ENCODE peak calls at places on chromosomes 2 and 18, in four cellular contexts. G, V, E and U are unnamed samples.
A peak's percentile ranks its signal among the peaks of the same experiment; 100 is the strongest.

GRCh38 chr18:21629089-21629832 is 17.1 kb downstream of the SNRPD1 start:
- DNase-seq in G (no peak), V (no peak), E (no peak), U (no peak)

GRCh38 chr2:229922449-229923386 is at the start of gene FBXO36:
- DNase-seq in G (peak; percentile 64), V (peak; percentile 94), E (peak; percentile 90), U (peak; percentile 92)

GRCh38 chr18:63684718-63685117 is 18.0 kb upstream of the SERPINB11 start:
- DNase-seq in G (no peak), V (no peak), E (no peak), U (no peak)

GRCh38 chr2:236014408-236015131 is 153.6 kb downstream of the GBX2 start:
- DNase-seq in G (no peak), V (no peak), E (no peak), U (no peak)

GRCh38 chr2:220556658-220557057 is 929.2 kb downstream of the SLC4A3 start:
- DNase-seq in G (peak; percentile 88), V (peak; percentile 80), E (no peak), U (peak; percentile 19)

GRCh38 chr2:220064282-220065042 is 437.0 kb downstream of the SLC4A3 start:
- DNase-seq in G (no peak), V (no peak), E (no peak), U (no peak)

GRCh38 chr2:95034221-95034620 is 8.7 kb downstream of the MAL start:
- DNase-seq in G (peak; percentile 8), V (peak; percentile 61), E (no peak), U (no peak)

GRCh38 chr2:72118386-72118785 is 29.3 kb downstream of the CYP26B1 start:
- DNase-seq in G (no peak), V (no peak), E (no peak), U (no peak)

GRCh38 chr2:196184919-196185318 is 13.5 kb upstream of the STK17B start:
- DNase-seq in G (no peak), V (no peak), E (no peak), U (no peak)

GRCh38 chr2:113848758-113849460 is 41.0 kb upstream of the ACTR3 start:
- DNase-seq in G (peak; percentile 58), V (peak; percentile 87), E (no peak), U (no peak)

GRCh38 chr18:36187138-36187825 is at the start of gene MOCOS:
- DNase-seq in G (peak; percentile 61), V (peak; percentile 87), E (peak; percentile 90), U (peak; percentile 87)

GRCh38 chr2:241796610-241797138 is 12.3 kb upstream of the NEU4 start:
- DNase-seq in G (no peak), V (no peak), E (peak; percentile 67), U (no peak)

GRCh38 chr2:219661197-219661954 is 33.9 kb downstream of the SLC4A3 start:
- DNase-seq in G (peak; percentile 75), V (no peak), E (no peak), U (no peak)

GRCh38 chr18:44828080-44828479 is 147.4 kb downstream of the SETBP1 start:
- DNase-seq in G (no peak), V (no peak), E (no peak), U (no peak)

GRCh38 chr2:38074047-38074774 is 1.7 kb downstream of the CYP1B1 start:
- DNase-seq in G (peak; percentile 37), V (no peak), E (no peak), U (no peak)

GRCh38 chr2:188333751-188334524 is 42.3 kb downstream of the GULP1 start:
- DNase-seq in G (peak; percentile 55), V (no peak), E (no peak), U (no peak)

GRCh38 chr2:238743243-238744068 is 104.4 kb upstream of the TWIST2 start:
- DNase-seq in G (peak; percentile 65), V (no peak), E (no peak), U (no peak)

GRCh38 chr2:121187922-121188411 is 97.0 kb downstream of the TFCP2L1 start:
- DNase-seq in G (no peak), V (no peak), E (no peak), U (no peak)

GRCh38 chr2:218378053-218378452 is 4.0 kb upstream of the SLC11A1 start:
- DNase-seq in G (no peak), V (no peak), E (no peak), U (no peak)

GRCh38 chr2:239263231-239263936 is 137.4 kb downstream of the HDAC4 start:
- DNase-seq in G (no peak), V (no peak), E (peak; percentile 11), U (no peak)

GRCh38 chr2:108835038-108835437 is 48.5 kb downstream of the CCDC138 start:
- DNase-seq in G (no peak), V (no peak), E (no peak), U (no peak)

DNA sequence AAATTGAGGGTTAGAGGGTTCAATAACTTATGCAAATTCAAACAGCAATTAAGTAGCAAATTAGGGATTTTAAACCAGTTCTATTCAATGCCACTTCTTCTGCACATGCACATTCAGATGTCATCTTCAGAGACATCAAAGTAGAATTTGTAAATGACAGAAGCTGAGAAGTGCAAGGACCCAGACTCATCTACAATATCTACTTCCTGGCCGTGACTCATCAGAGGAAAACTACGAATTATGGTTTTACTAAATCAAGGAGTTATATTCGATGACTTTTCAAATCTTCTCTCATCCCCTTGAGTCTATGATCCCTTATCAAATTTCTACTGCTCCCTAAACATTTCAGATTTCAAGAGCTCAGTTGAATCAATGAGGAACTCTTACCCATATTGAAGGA is 20.0 kb upstream of the STAT4 start:
- DNase-seq in G (peak; percentile 23), V (peak; percentile 38), E (no peak), U (no peak)
- H3K4me1 ChIP-seq in G (peaks cover 36% of the 10 kb centered on the region), V (peaks cover 78% of the 10 kb centered on the region), E (peaks cover 12% of the 10 kb centered on the region), U (peaks cover 77% of the 10 kb centered on the region)

DNA sequence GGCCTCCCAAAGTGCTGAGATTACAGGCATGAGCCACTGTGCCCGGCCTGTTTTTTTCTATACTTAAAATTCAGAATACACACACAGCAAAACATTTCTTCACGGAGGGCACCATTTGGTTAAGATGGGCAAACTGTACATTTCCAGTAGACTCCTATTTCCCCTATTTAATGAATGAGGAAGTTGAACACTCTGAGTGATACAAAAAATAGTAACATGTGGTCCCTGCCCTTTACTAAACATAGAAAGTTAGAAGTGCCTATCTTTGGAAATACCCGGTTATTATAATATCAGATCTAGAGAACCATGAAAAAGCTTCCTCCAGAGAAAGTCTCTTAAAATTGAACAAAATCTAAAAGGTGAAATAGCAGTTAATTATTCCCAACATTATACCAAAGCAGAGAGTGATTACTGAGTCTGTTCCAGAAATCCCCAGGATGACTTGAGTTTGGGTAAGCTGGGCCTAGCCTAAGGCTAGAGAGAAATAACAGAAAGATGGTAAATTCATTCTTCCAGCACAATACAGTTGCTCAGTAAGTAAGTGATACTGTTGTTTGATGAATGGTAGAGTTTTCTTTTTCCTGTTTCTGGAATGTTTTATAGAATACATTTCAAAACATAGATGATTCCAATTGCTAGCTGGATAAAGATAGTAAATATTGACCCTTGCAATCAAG is 23.3 kb upstream of the RMC1 start:
- DNase-seq in G (no peak), V (no peak), E (no peak), U (no peak)
- H3K4me1 ChIP-seq in G (no peaks in the 10 kb centered on the region), V (no peaks in the 10 kb centered on the region), E (no peaks in the 10 kb centered on the region), U (no peaks in the 10 kb centered on the region)

DNA sequence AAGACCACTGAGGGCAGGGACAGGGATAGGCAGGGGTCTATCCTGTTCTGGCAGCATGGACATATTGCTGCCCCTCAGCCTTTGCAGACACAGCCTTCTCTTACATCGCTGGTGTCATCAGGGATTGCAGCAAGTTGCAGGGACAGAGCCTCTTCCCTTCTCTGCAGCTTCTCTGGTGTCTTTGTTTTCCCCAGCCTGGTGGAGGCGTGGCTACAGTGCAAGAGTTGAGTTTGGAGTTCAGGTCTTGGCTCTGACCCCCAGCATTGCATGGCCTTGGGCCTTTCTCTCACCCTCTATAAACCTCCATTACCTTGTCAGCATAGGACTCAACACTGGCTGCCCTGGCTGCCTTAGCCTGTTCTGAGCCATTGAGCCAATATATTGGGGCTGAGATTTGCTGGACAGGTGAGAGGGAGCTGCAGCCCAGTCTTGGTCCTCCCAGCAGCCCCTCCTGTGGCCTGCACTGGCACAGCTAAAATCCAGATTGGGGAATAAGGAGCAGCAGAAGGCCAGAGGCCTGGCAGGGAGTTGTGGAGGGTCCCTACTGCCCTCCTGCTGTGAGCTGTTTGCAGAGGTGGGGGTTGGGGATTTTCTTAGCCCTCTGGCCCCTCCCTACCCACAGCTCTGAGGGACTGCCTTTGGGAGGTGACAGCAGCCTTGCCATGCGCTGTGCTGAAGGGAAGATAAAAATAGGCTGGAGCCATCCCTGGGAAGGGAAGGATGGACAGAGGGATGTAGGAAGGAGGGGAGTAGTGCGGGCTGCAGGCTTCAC is 22.8 kb downstream of the EHD3 start:
- DNase-seq in G (no peak), V (no peak), E (no peak), U (no peak)
- H3K4me1 ChIP-seq in G (no peaks in the 10 kb centered on the region), V (no peaks in the 10 kb centered on the region), E (no peaks in the 10 kb centered on the region), U (no peaks in the 10 kb centered on the region)

DNA sequence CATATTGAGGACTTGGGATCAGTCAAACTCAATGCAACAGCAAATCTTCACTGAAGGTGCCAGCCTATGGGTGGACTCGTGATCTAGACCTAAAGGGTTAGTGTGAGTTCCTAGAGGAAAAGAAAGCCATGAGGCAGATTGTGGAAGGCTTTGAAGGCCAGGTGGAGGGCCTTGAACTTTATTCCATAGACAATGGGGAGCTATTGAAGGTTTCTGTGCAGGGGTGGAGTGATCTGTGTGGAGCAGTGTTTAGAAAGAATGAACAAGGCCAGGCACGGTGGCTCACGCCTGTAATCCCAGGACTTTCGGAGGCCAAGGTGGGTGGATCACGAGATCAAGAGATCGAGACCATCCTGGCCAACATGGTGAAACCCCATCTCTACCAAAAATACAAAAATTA is 61.5 kb downstream of the EPAS1 start:
- DNase-seq in G (no peak), V (no peak), E (no peak), U (no peak)
- H3K4me1 ChIP-seq in G (peaks cover 5% of the 10 kb centered on the region), V (peaks cover 7% of the 10 kb centered on the region), E (no peaks in the 10 kb centered on the region), U (peaks cover 6% of the 10 kb centered on the region)

DNA sequence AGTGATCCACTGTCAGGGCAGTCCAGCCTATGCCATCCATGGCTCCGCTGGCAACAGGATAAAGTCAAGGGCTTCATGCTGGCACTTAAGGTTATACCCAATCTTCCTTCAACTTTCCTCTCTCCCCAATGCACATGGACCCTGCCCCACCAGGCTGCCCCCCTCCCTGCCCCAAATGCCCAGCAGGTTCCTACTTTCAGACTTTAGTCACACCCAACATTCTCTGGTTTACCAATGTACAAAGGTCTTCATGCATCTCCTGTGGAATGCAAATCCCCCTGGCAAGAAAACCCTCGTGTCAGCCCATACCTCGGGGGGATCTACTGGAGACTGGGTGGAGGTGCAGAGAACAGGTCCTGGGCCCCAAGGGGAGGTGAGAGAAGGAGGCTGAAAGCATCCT is 59.3 kb downstream of the MCFD2 start:
- DNase-seq in G (no peak), V (no peak), E (no peak), U (no peak)
- H3K4me1 ChIP-seq in G (peaks cover 42% of the 10 kb centered on the region), V (peaks cover 65% of the 10 kb centered on the region), E (no peaks in the 10 kb centered on the region), U (peaks cover 63% of the 10 kb centered on the region)

GRCh38 chr2:101113441-101114267 is 37.5 kb downstream of the TBC1D8 start:
- DNase-seq in G (peak; percentile 9), V (peak; percentile 93), E (peak; percentile 30), U (peak; percentile 78)
- H3K4me1 ChIP-seq in G (peaks cover 6% of the 10 kb centered on the region), V (peaks cover 9% of the 10 kb centered on the region), E (peaks cover 40% of the 10 kb centered on the region), U (peaks cover 43% of the 10 kb centered on the region)